ENCODE peak calls at places on chromosomes 13 and 19, in four cellular contexts. K is K562, I is HepG2, X is GM12878. Q is an unnamed sample.

GRCh38 chr13:33180009-33180804 is 105.3 kb downstream of the STARD13 start:
- DNase-seq in K (no peak), I (peak; percentile 20), X (no peak), Q (no peak)

GRCh38 chr19:45423033-45423588 is 606 bp downstream of the ERCC1 start:
- DNase-seq in K (no peak), I (no peak), X (no peak), Q (no peak)

GRCh38 chr13:25252229-25252628 is 35.1 kb downstream of the MTMR6 start:
- DNase-seq in K (no peak), I (no peak), X (no peak), Q (no peak)

GRCh38 chr13:24668955-24669354 is 11.3 kb upstream of the ATP12A start:
- DNase-seq in K (no peak), I (no peak), X (no peak), Q (no peak)

GRCh38 chr13:98496239-98496668 is 80.7 kb downstream of the STK24 start:
- DNase-seq in K (no peak), I (peak; percentile 27), X (no peak), Q (no peak)

GRCh38 chr13:110017379-110017778 is 231.0 kb upstream of the IRS2 start:
- DNase-seq in K (no peak), I (no peak), X (no peak), Q (peak; percentile 89)

GRCh38 chr13:52695856-52696255 is 43.2 kb downstream of the SUGT1 start:
- DNase-seq in K (no peak), I (peak; percentile 20), X (peak; percentile 3), Q (no peak)

GRCh38 chr19:49339364-49340068 is 4.3 kb downstream of the CD37 start:
- DNase-seq in K (peak; percentile 48), I (no peak), X (no peak), Q (no peak)

GRCh38 chr13:98947925-98948324 is 29.9 kb downstream of the DOCK9 start:
- DNase-seq in K (no peak), I (no peak), X (no peak), Q (no peak)

GRCh38 chr13:44719857-44720671 is 143.9 kb upstream of the TSC22D1 start:
- DNase-seq in K (no peak), I (no peak), X (no peak), Q (no peak)

GRCh38 chr19:10106100-10106936 is at the start of gene PPAN:
- DNase-seq in K (peak; percentile 96), I (peak; percentile 95), X (peak; percentile 93), Q (peak; percentile 93)

GRCh38 chr19:7182489-7182888 is 111.7 kb downstream of the INSR start:
- DNase-seq in K (no peak), I (no peak), X (no peak), Q (no peak)

GRCh38 chr13:78712866-78713265 is 53.9 kb upstream of the OBI1 start:
- DNase-seq in K (no peak), I (no peak), X (no peak), Q (no peak)

GRCh38 chr13:42066542-42066941 is 18.1 kb downstream of the DGKH start:
- DNase-seq in K (no peak), I (no peak), X (no peak), Q (no peak)

GRCh38 chr13:98975822-98976261 is 2.0 kb downstream of the DOCK9 start:
- DNase-seq in K (peak; percentile 80), I (no peak), X (no peak), Q (no peak)

GRCh38 chr13:19173752-19174151 is 7.9 kb downstream of the TUBA3C start:
- DNase-seq in K (no peak), I (no peak), X (no peak), Q (no peak)

GRCh38 chr19:40862785-40863184 is 12.5 kb upstream of the CYP2A6 start:
- DNase-seq in K (no peak), I (no peak), X (no peak), Q (no peak)

GRCh38 chr19:12092065-12092867 is 27.7 kb downstream of the ZNF844 start:
- DNase-seq in K (peak; percentile 90), I (peak; percentile 72), X (peak; percentile 16), Q (no peak)

GRCh38 chr13:29763426-29764180 is 86.8 kb downstream of the UBL3 start:
- DNase-seq in K (no peak), I (no peak), X (no peak), Q (no peak)

GRCh38 chr19:30077851-30078355 is 135.9 kb downstream of the URI1 start:
- DNase-seq in K (no peak), I (no peak), X (no peak), Q (no peak)

GRCh38 chr13:52128714-52129700 is at the start of gene NEK5:
- DNase-seq in K (peak; percentile 70), I (peak; percentile 49), X (no peak), Q (peak; percentile 70)

GRCh38 chr13:37869506-37869755 is 141 bp downstream of the TRPC4 start:
- DNase-seq in K (no peak), I (no peak), X (no peak), Q (no peak)

GRCh38 chr19:28399187-28399586 is 813.8 kb downstream of the UQCRFS1 start:
- DNase-seq in K (no peak), I (no peak), X (no peak), Q (no peak)

GRCh38 chr19:39400997-39401548 is 5.6 kb upstream of the ZFP36 start:
- DNase-seq in K (no peak), I (no peak), X (no peak), Q (peak; percentile 44)

GRCh38 chr13:89755729-89756492 is 1591.6 kb upstream of the MIR17HG start:
- DNase-seq in K (no peak), I (no peak), X (no peak), Q (no peak)

GRCh38 chr13:75587679-75588078 is 38.1 kb downstream of the UCHL3 start:
- DNase-seq in K (no peak), I (peak; percentile 21), X (no peak), Q (no peak)

GRCh38 chr13:37313383-37313782 is 207.9 kb upstream of the CSNK1A1L start:
- DNase-seq in K (no peak), I (no peak), X (no peak), Q (no peak)

GRCh38 chr13:44790289-44790688 is 199.0 kb downstream of the NUFIP1 start:
- DNase-seq in K (no peak), I (no peak), X (no peak), Q (no peak)

GRCh38 chr13:99812611-99813010 is 159.0 kb downstream of the ZIC5 start:
- DNase-seq in K (no peak), I (no peak), X (no peak), Q (no peak)

GRCh38 chr19:719081-719512 is 10.4 kb downstream of the PALM start:
- DNase-seq in K (peak; percentile 49), I (peak; percentile 39), X (no peak), Q (no peak)

GRCh38 chr13:99974939-99975561 is 3.5 kb upstream of the ZIC5 start:
- DNase-seq in K (no peak), I (no peak), X (no peak), Q (no peak)

GRCh38 chr19:19489804-19490204 is 25.5 kb downstream of the TSSK6 start:
- DNase-seq in K (no peak), I (no peak), X (no peak), Q (no peak)

GRCh38 chr19:37313335-37313627 is 57.6 kb upstream of the ZNF527 start:
- DNase-seq in K (no peak), I (no peak), X (no peak), Q (no peak)

DNA sequence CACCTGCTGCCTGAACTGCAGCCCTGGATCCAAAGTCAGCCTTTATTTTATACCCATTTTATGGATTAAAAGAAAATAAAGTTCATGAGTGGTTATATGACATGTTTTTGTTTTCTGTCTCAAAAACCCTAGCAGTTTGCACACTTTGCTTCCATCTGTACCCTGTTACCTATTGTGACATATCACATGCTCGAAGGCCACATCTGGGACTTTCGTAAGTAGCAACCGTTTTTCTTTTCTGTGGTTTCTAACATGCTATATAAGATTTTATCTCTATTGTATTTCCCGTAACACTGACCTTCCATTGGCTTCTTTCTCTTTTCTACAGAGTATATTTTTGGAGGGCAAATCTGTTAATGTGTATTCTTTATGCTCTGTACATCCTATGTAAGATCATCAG is 1007.2 kb downstream of the PCDH9 start:
- DNase-seq in K (no peak), I (no peak), X (no peak), Q (no peak)
- TF ChIP-seq CHD4 in K (no peak), I (no peak), X (no peak), Q (no peak)

GRCh38 chr13:101736551-101736950 is 284.1 kb downstream of the ITGBL1 start:
- DNase-seq in K (no peak), I (no peak), X (no peak), Q (no peak)
- TF ChIP-seq CHD4 in K (no peak), I (no peak), X (no peak), Q (no peak)

DNA sequence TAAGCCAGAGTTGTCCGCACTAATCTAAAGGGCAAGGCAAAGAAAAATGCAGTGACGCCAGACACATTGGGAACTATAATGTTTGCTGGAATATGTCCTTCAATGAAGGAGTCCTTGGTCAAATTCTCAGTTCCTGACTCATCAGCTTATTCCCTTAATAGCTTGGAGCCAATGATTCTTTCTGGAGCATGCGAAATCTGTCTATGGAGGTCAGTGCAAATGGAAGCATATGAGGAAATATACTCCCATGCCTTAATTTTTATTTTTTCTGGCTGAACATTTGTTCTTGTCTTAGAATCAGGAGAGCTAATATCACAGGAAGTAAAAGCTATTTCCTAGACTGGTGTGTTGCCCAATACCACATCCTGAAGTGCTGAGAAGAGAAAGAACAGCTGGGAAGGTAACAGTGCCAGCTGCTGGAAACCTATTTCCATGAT is 289.8 kb upstream of the SPRY2 start:
- DNase-seq in K (no peak), I (no peak), X (no peak), Q (no peak)
- TF ChIP-seq CHD4 in K (no peak), I (no peak), X (no peak), Q (no peak)

DNA sequence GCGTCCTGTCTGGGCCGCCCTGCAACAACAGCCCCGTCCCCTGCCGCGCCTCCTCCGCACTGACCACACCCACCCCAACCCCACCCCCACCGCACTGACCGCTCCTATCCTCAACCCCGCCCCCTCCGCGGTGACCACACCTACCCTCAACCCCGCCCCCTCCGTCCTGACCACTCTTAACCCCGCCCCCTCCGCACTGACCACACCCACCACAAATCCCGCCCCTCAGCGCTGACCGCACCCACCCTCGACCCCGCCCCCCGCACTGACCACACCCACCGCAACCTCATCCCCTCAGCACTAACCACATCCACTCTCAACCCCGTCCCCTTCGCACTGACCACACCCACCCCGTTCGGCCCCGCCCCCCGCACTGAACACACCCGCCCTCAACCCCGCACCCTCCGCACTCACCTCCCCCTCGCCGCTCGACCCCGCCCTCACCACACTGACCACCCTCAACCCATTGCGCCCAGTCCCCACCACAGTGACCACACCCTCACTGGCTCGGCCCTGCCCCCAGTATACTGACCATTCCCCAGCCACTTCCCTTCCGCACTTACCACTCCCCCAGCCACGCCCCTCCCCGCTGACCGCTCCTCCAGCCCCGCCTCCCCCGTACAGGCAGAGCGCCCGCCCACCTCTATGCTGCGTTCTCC is 8.2 kb downstream of the F2RL3 start:
- DNase-seq in K (peak; percentile 96), I (peak; percentile 74), X (peak; percentile 60), Q (peak; percentile 80)
- TF ChIP-seq CHD4 in K (no peak), I (no peak), X (no peak), Q (no peak)

GRCh38 chr19:47229674-47230121 is 1.3 kb downstream of the BBC3 start:
- DNase-seq in K (no peak), I (no peak), X (no peak), Q (peak; percentile 53)
- TF ChIP-seq CHD4 in K (no peak), I (no peak), X (no peak), Q (no peak)

GRCh38 chr19:36110487-36111199 is at the start of gene OVOL3:
- DNase-seq in K (no peak), I (no peak), X (no peak), Q (no peak)
- TF ChIP-seq CHD4 in K (no peak), I (no peak), X (no peak), Q (no peak)

Q was measured in A549.